ENCODE peak calls at places on chromosomes 16 and 17, in six cellular contexts. Y, J, E, B, M and X are unnamed samples.

GRCh38 chr17:69878661-69879060 is 196.4 kb upstream of the KCNJ16 start:
- DNase-seq in J (no peak), Y (no peak), B (no peak), M (no peak), E (no peak), X (no peak)

GRCh38 chr17:27475070-27475673 is 18.9 kb downstream of the KSR1 start:
- DNase-seq in Y (no peak), J (no peak), M (no peak), E (no peak), B (no peak), X (no peak)

GRCh38 chr16:2761472-2761871 is 9.0 kb downstream of the SRRM2 start:
- DNase-seq in J (no peak), B (no peak), Y (no peak), E (no peak), M (no peak), X (no peak)

GRCh38 chr16:71552698-71553503 is 24.0 kb downstream of the TAT start:
- DNase-seq in M (peak; percentile 33), J (no peak), Y (no peak), E (no peak), B (no peak), X (no peak)

GRCh38 chr16:152141-153128 is at the start of gene HBZ:
- DNase-seq in Y (no peak), J (no peak), B (no peak), E (no peak), M (no peak), X (no peak)

GRCh38 chr17:82036634-82037112 is 824 bp downstream of the DCXR start:
- DNase-seq in J (no peak), M (no peak), E (no peak), Y (no peak), B (no peak), X (peak; percentile 41)

GRCh38 chr16:82936941-82937551 is 310.3 kb downstream of the CDH13 start:
- DNase-seq in B (no peak), J (no peak), E (no peak), M (no peak), Y (no peak), X (no peak)

GRCh38 chr17:65987988-65988387 is 203.9 kb downstream of the CEP112 start:
- DNase-seq in E (peak; percentile 47), B (no peak), J (peak; percentile 49), M (peak; percentile 64), Y (no peak), X (peak; percentile 59)

GRCh38 chr16:31700530-31701388 is 172.8 kb upstream of the ZNF267 start:
- DNase-seq in J (no peak), B (peak; percentile 82), Y (peak; percentile 88), M (peak; percentile 91), E (peak; percentile 97), X (peak; percentile 94)

GRCh38 chr16:24673155-24673554 is 56.3 kb upstream of the TNRC6A start:
- DNase-seq in E (no peak), M (no peak), J (no peak), Y (no peak), B (no peak), X (no peak)

DNA sequence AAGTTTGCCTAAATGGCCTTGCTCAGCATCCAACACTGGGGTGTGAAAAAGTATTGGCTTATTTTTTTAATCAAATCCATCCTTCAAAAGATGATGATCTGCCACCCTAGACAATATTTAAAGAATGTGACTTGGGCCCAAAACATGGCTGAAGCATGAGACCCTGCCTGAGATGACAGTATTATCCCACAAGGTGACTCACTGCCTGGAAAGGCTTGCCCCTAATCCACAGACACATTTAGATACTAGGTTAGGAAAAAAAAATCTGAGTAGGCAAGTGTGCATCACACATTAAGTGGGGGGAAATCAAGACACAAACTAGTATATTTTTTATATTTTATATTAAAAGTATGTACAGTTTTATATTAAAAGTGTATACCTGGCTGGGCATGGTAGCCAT is 38.4 kb downstream of the TOM1L2 start:
- DNase-seq in E (no peak), J (no peak), Y (no peak), M (no peak), B (no peak), X (peak; percentile 2)
- H3K4me1 ChIP-seq in E (peaks cover 39% of the 10 kb centered on the region), J (no peaks in the 10 kb centered on the region), Y (peaks cover 22% of the 10 kb centered on the region), M (peaks cover 15% of the 10 kb centered on the region), B (peaks cover 92% of the 10 kb centered on the region), X (peaks cover 65% of the 10 kb centered on the region)

DNA sequence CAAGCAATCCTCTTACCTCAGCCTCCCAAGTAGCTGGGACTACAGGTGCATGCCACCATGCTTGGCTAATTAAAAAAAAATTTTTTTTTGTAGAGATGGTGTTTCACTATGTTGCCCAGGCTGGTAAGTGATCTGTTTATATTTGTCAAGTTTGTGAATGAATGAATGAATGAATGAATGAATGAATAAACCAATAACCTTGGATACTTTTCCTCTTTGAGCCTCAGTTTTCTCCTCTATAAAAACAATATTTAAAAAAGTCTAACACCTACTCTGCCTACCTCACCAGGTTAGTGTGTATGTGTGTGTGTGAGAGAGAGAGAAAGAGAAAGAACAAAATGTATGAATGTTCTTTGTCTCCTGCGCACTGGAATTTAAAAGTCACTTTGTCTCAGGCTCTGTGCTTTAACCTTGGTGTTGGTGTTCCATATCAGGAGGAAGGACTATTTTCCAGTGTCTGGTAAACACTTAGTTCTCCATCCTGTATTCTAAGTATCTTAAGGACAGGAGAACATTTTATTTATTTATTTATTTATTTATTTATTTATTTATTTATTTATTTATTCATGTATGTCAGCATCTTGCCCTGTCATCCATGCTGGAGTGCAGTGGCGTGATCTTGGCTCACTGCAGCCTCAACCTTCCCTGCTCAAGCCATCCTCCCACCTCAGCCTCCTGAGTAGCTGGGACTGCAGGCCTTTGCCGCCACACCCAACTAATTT is 27.1 kb downstream of the CHD9 start:
- DNase-seq in E (no peak), M (no peak), Y (no peak), J (no peak), B (no peak), X (no peak)
- H3K4me1 ChIP-seq in E (peaks cover 11% of the 10 kb centered on the region), M (peaks cover 22% of the 10 kb centered on the region), Y (peaks cover 17% of the 10 kb centered on the region), J (peaks cover 19% of the 10 kb centered on the region), B (peaks cover 90% of the 10 kb centered on the region), X (no peaks in the 10 kb centered on the region)

DNA sequence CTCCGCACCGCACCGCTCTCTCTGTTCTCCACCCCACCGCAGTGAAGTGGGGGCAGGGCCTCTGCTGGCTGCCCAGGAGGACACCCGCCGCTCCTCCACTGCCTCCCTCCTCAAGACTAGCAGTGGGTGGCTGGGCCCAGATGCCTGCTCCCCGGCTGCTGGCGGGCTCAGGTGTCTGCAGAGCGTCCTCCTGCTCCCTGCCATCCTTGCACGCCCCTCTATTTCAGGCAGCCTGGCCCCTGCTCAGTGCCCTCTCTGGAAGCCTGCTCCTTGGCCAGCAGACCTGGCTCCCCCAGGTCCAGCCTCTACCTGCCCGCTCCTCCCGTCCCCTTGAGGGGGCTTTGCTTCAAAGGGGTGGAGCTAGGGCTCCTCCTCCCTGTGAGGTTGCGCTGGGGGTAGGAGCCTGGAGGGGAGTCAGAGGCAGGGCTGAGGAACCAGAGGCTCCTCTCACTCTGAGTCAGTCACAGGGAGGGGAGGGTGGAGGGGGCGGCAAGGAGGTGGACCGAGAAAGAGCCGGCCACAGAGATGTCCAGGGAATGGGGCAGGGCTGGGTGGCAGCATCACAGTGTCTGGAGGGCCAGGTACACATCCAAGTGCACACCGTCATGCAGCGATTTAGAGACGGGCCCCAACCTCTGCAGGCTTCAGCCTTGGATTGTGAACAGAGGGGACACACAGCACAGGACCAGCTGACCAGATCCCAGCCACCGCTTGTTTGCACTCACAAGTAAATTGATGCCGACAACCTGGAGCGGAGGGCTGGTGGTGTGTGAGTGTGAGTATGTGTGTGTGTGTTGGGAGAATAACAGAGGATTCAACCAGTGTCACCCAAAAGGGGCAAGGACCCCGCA is 9.8 kb upstream of the TMEM92 start:
- DNase-seq in B (no peak), Y (no peak), E (no peak), J (peak; percentile 75), M (peak; percentile 52), X (peak; percentile 47)
- H3K4me1 ChIP-seq in B (peaks cover 16% of the 10 kb centered on the region), Y (peaks cover 9% of the 10 kb centered on the region), E (no peaks in the 10 kb centered on the region), J (no peaks in the 10 kb centered on the region), M (peaks cover 35% of the 10 kb centered on the region), X (peaks cover 9% of the 10 kb centered on the region)

GRCh38 chr16:13959626-13960025 is 39.7 kb downstream of the ERCC4 start:
- DNase-seq in J (no peak), M (no peak), E (no peak), Y (no peak), B (no peak), X (no peak)

GRCh38 chr16:13953501-13953900 is 33.5 kb downstream of the ERCC4 start:
- DNase-seq in E (no peak), J (no peak), Y (no peak), M (no peak), B (no peak), X (no peak)

GRCh38 chr16:13957197-13958078 is 37.5 kb downstream of the ERCC4 start:
- DNase-seq in Y (peak; percentile 68), J (no peak), B (peak; percentile 41), M (peak; percentile 28), E (peak; percentile 55), X (peak; percentile 73)

GRCh38 chr16:13958438-13958837 is 38.5 kb downstream of the ERCC4 start:
- DNase-seq in M (no peak), B (no peak), Y (no peak), J (no peak), E (no peak), X (no peak)

GRCh38 chr16:13956635-13957196 is 36.8 kb downstream of the ERCC4 start:
- DNase-seq in Y (no peak), B (no peak), J (no peak), E (no peak), M (no peak), X (no peak)
- H3K4me1 ChIP-seq in Y (peaks cover 2% of the 10 kb centered on the region), B (peaks cover 17% of the 10 kb centered on the region), J (no peaks in the 10 kb centered on the region), E (peaks cover 8% of the 10 kb centered on the region), M (peaks cover 12% of the 10 kb centered on the region), X (peaks cover 25% of the 10 kb centered on the region)

GRCh38 chr16:88349153-88349902 is 33.4 kb upstream of the ZNF469 start:
- DNase-seq in Y (no peak), E (no peak), B (no peak), J (no peak), M (no peak), X (no peak)
- H3K4me1 ChIP-seq in Y (no peaks in the 10 kb centered on the region), E (no peaks in the 10 kb centered on the region), B (no peaks in the 10 kb centered on the region), J (no peaks in the 10 kb centered on the region), M (no peaks in the 10 kb centered on the region), X (no peaks in the 10 kb centered on the region)

DNA sequence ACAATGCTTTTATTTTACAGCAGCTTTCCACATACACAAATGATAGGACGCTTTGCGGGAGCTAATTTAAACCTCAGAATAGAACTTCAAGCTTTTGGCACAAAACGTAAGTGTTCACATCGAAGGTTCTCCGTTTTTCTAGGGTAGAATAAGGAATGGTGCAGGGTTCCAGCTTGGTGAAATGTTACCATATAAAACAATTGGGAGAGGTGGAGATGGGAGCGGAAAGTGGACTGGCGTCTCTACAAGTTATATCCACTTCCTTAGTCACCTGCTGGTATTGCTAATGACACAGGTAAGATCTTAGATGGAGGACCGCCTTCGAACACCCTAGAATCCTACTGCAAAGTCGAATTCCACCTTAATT is 1.7 kb upstream of the NXN start:
- DNase-seq in M (no peak), B (no peak), E (no peak), J (no peak), Y (no peak), X (no peak)
- H3K4me1 ChIP-seq in M (peaks cover 13% of the 10 kb centered on the region), B (peaks cover 37% of the 10 kb centered on the region), E (peaks cover 16% of the 10 kb centered on the region), J (peaks cover 4% of the 10 kb centered on the region), Y (peaks cover 7% of the 10 kb centered on the region), X (peaks cover 11% of the 10 kb centered on the region)

GRCh38 chr17:32491371-32492280 is 4.8 kb downstream of the CDK5R1 start:
- DNase-seq in M (no peak), Y (no peak), J (no peak), B (no peak), E (no peak), X (no peak)
- H3K4me1 ChIP-seq in M (peaks cover 27% of the 10 kb centered on the region), Y (peaks cover 21% of the 10 kb centered on the region), J (peaks cover 5% of the 10 kb centered on the region), B (peaks cover 45% of the 10 kb centered on the region), E (peaks cover 7% of the 10 kb centered on the region), X (peaks cover 8% of the 10 kb centered on the region)

GRCh38 chr17:75848523-75849303 is 4.5 kb upstream of the UNC13D start:
- DNase-seq in Y (peak; percentile 82), B (peak; percentile 65), E (peak; percentile 96), M (peak; percentile 84), J (peak; percentile 90), X (peak; percentile 77)
- H3K4me1 ChIP-seq in Y (peaks cover 40% of the 10 kb centered on the region), B (peaks cover 100% of the 10 kb centered on the region), E (peaks cover 31% of the 10 kb centered on the region), M (no peaks in the 10 kb centered on the region), J (no peaks in the 10 kb centered on the region), X (peaks cover 39% of the 10 kb centered on the region)